ENCODE peak calls at places on chromosome 20, in four cellular contexts. M is H1, O is K562, P is GM12878. U is an unnamed sample.

GRCh38 chr20:51434556-51435256 is 107.8 kb downstream of the NFATC2 start:
- DNase-seq in M (no peak), O (peak; percentile 13), P (no peak), U (no peak)

GRCh38 chr20:46099491-46100287 is 9.9 kb upstream of the NCOA5 start:
- DNase-seq in M (no peak), O (no peak), P (no peak), U (no peak)

GRCh38 chr20:40750541-40750940 is 61.5 kb upstream of the MAFB start:
- DNase-seq in M (no peak), O (no peak), P (no peak), U (no peak)

GRCh38 chr20:51333971-51334370 is 208.5 kb downstream of the NFATC2 start:
- DNase-seq in M (no peak), O (no peak), P (no peak), U (no peak)

GRCh38 chr20:16732506-16733152 is 2.8 kb downstream of the SNRPB2 start:
- DNase-seq in M (no peak), O (no peak), P (no peak), U (peak; percentile 15)

GRCh38 chr20:58228484-58229197 is at the start of gene ANKRD60:
- DNase-seq in M (no peak), O (peak; percentile 31), P (no peak), U (peak; percentile 92)

GRCh38 chr20:41879151-41879550 is 261.0 kb upstream of the CHD6 start:
- DNase-seq in M (no peak), O (no peak), P (no peak), U (no peak)

GRCh38 chr20:3660262-3661059 is 2.7 kb downstream of the GFRA4 start:
- DNase-seq in M (no peak), O (no peak), P (no peak), U (peak; percentile 53)

GRCh38 chr20:24448170-24448569 is 21.3 kb upstream of the SYNDIG1 start:
- DNase-seq in M (no peak), O (no peak), P (no peak), U (no peak)

GRCh38 chr20:25277051-25277801 is 29.3 kb downstream of the PYGB start:
- DNase-seq in M (no peak), O (no peak), P (no peak), U (no peak)

GRCh38 chr20:4056880-4057279 is 41.5 kb upstream of the RNF24 start:
- DNase-seq in M (no peak), O (no peak), P (no peak), U (no peak)

GRCh38 chr20:61166324-61166723 is 85.7 kb upstream of the CDH4 start:
- DNase-seq in M (no peak), O (no peak), P (no peak), U (no peak)
- TF ChIP-seq RFX5 in M (no peak), O (no peak), P (no peak), U (no peak)

DNA sequence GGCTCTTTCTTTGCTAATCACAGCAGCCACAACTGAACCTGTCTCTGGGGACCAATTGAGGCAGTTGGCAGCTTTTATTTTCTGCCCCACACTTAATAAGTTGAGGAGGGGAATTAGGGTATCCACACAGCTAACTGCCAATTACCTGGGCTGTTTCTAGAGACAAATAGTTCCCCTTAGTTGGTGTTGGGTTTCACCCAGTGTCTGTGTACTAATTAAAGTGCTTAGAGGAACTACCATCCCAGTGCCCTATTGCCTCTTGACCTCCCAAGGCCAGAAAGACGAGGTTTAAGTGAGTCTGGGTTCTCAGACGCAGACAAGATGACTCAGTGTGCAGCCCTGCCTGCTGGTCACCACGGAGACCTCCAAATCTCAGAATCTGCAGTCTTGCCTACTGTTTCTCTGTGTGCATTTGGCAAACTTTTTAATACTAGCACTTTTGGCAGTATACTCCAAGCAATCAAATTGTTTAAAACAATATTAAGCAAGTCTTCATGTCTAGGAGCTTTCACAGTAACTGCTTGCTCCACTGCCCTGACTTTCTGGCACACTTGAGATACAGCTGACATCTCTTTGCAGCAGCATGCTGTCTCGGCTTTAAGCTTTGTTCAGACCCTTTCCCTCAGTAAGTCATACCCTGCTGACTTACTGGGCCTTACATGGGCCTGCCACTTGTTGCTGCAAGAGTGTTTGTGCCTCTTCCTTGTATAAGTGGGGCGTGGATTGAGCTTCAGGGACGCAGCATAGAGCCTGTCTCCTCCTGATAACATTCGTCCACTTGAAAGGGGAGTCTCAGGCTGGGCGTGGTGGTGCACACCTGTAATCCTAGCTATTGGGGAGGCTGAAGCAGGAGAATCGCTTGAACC is 31.9 kb downstream of the STK35 start:
- DNase-seq in M (no peak), O (peak; percentile 14), P (peak; percentile 16), U (no peak)
- TF ChIP-seq NRF1 in M (no peak), O (no peak), P (no peak), U (no peak)

GRCh38 chr20:64001607-64002011 is 20.7 kb downstream of the PRPF6 start:
- DNase-seq in M (no peak), O (no peak), P (no peak), U (no peak)
- TF ChIP-seq RFX5 in M (no peak), O (no peak), P (no peak), U (no peak)

GRCh38 chr20:59525500-59526241 is 78.7 kb upstream of the PHACTR3 start:
- DNase-seq in M (no peak), O (peak; percentile 58), P (no peak), U (peak; percentile 83)

GRCh38 chr20:59520814-59521213 is 83.5 kb upstream of the PHACTR3 start:
- DNase-seq in M (no peak), O (no peak), P (no peak), U (no peak)

DNA sequence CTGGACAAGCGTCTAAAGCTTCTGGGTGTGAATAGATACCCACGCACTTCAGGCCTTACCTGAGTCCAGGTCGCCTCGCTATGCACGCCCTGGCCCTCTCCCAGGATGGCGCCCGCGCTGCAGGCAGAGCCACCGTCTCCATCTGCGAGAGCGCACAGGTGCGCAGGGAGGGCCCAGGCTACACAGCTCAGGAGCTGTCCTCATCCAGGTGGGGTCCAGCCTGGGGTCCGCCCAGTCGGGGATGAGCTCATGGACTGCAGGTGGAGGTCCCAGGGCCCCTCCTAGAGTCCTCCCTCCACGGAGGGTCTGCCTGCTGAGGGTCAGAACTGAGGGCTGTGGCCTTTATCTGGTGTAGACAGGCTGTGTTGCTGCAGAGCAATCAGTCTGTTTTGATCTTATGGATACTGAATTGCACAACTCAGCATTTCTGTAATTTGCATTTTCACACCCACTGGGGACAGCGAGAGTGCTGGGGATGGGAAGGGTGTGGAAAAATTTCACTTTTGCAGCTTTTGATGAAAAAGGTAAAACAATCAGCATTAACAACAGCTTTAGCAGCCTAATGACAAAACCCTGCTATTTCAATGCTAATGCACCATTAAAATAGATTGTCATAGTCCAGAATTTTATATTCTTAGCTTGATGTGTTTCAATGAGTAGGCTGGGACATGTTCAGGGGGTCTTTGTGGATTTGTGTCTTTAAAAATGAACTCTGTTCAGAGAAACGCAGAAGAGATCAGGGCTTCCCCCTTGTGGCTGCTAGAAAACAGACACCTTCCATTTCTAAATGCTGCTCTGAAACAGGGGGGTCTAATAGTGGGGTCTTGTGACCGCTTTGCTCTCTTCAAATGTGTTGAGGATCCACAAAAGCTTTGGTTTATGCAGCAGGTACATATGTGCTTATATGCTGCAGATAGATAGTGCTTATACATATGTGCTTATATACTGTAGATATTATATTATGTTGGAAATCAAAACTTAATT is 77.8 kb upstream of the PHACTR3 start:
- DNase-seq in M (no peak), O (no peak), P (no peak), U (peak; percentile 71)
- TF ChIP-seq NRF1 in M (no peak), O (no peak), P (no peak), U (no peak)

U was measured in SK-N-SH.